ENCODE peak calls at places on chromosomes 4 and X, in six cellular contexts. F is HCT116, E is GM12878, G is H1, B is SK-N-SH, N is K562. M is an unnamed sample.

GRCh38 chr4:138182838-138183426 is 59.2 kb downstream of the SLC7A11 start:
- DNase-seq in F (peak), E (no peak), G (no peak), B (peak), N (peak), M (peak)

GRCh38 chrX:107686792-107687191 is 58.5 kb downstream of the PRPS1 start:
- DNase-seq in F (no peak), E (no peak), G (no peak), B (no peak), N (no peak), M (no peak)

GRCh38 chr4:5827108-5828004 is 65.5 kb downstream of the CRMP1 start:
- DNase-seq in F (no peak), E (no peak), G (no peak), B (no peak), N (no peak), M (no peak)

GRCh38 chr4:99885063-99885664 is 9.1 kb downstream of the LAMTOR3 start:
- DNase-seq in F (peak), E (no peak), G (no peak), B (peak), N (peak), M (peak)

GRCh38 chr4:53520114-53520513 is 71.2 kb downstream of the LNX1 start:
- DNase-seq in F (no peak), E (no peak), G (no peak), B (no peak), N (no peak), M (no peak)

GRCh38 chrX:68761086-68761485 is 67.7 kb upstream of the EFNB1 start:
- DNase-seq in F (no peak), E (no peak), G (no peak), B (no peak), N (no peak), M (no peak)

GRCh38 chr4:73751830-73752229 is 11.5 kb downstream of the CXCL8 start:
- DNase-seq in F (no peak), E (no peak), G (no peak), B (no peak), N (no peak), M (no peak)

GRCh38 chr4:177450421-177451107 is 8.3 kb upstream of the AGA start:
- DNase-seq in F (no peak), E (no peak), G (no peak), B (no peak), N (no peak), M (no peak)

GRCh38 chr4:16000708-16001483 is 37.9 kb upstream of the FGFBP2 start:
- DNase-seq in F (no peak), E (no peak), G (no peak), B (no peak), N (no peak), M (peak)

DNA sequence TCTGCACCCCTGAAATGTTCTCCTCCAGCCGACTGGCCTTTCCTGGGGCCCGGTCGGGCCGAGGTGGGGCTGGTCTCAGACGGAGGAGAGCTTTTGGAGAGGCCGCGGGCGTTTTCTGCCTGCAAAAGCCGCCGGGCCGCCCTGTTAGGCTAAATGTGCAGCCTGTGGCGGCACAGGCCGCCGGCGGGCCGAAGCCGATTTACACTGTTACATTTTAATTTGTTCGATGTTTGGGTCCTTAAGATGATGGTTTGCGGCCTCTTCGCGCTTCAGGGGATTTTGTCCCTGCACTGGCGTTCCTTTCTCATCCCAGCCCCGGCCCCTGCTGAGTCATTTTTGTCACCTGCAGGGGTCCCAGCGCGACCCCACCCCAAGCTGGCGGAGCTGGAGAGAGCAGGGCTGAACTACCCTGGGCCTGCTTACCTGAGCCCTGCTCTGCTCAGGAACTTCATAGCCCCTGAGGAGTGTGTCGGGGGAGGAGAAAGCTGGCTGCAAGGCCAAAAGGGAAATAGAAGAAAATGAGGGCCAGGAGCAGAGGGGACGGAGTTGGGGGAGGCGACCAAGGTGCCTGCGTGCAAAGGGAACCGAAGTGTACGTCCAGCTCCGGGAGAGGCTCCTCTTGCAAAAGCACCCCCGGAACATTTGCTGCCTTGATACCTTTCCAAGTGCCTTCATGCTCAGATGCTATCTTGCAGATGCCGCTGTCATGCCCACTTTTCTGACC is 861 bp upstream of the RBBP7 start:
- DNase-seq in F (no peak), E (no peak), G (peak), B (peak), N (no peak), M (peak)
- TF ChIP-seq JUND in F (no peak), E (no peak), G (no peak), B (no peak), N (no peak), M (no peak)

DNA sequence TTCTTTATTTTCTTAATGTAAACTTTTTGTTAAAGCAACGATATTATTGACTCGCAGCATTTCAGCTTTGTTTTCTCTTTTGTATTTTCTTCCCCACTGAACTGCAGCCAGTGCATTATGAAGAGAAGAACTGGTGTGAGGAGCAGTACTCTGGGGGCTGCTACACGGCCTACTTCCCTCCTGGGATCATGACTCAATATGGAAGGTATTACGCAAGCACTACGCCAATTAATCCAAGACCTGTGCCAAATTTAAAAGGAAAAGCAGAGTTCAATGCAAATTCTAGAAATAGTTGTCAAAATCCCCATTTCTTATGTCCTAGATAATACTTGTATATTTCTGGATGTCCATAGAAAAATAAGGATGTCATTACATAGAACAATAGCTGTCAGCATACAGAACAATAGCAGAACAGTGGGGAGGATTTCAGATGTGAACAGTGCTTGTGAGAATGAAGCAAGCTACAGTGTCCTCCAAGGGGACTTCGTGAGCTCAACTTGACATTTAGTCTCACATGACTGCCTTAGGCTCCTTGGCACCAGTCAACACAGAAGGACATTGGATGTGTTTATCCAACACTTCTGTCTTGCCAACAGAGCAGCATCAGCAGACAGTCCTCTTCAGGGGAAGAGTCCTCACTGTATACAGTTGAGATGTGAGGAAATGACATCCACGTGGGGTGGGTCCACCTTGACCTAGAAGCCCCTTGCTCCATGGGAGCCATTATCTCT is 85.9 kb downstream of the MAOA start:
- DNase-seq in F (no peak), E (no peak), G (no peak), B (no peak), N (no peak), M (peak)
- TF ChIP-seq JUND in F (no peak), E (no peak), G (no peak), B (no peak), N (no peak), M (no peak)

DNA sequence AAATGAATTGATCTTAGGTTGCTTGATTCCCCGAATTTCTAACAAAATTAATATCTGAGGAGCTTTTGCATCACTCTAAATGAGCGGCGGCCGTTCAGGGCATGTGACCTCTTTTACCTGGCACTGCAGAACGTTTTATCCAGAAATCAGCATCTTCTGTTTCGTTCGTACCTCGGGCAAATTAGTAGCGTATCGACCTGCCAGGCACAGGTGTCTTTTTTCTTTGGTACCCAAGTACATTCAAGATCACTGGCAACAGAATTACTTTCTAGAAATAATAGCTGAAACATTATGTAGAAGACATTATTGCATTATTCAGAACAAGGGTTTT is 926 bp downstream of the KLHL2 start:
- DNase-seq in F (no peak), E (no peak), G (no peak), B (no peak), N (no peak), M (no peak)
- TF ChIP-seq JUND in F (no peak), E (no peak), G (no peak), B (no peak), N (no peak), M (no peak)

GRCh38 chrX:74351760-74352159 is 47.8 kb downstream of the ZCCHC13 start:
- DNase-seq in F (no peak), E (no peak), G (no peak), B (no peak), N (no peak), M (no peak)

GRCh38 chrX:74353984-74354383 is 50.0 kb downstream of the ZCCHC13 start:
- DNase-seq in F (no peak), E (no peak), G (no peak), B (no peak), N (no peak), M (no peak)

GRCh38 chrX:74346124-74346523 is 42.1 kb downstream of the ZCCHC13 start:
- DNase-seq in F (no peak), E (no peak), G (no peak), B (no peak), N (no peak), M (no peak)

GRCh38 chrX:74343970-74344622 is 40.1 kb downstream of the ZCCHC13 start:
- DNase-seq in F (peak), E (peak), G (peak), B (peak), N (peak), M (peak)

DNA sequence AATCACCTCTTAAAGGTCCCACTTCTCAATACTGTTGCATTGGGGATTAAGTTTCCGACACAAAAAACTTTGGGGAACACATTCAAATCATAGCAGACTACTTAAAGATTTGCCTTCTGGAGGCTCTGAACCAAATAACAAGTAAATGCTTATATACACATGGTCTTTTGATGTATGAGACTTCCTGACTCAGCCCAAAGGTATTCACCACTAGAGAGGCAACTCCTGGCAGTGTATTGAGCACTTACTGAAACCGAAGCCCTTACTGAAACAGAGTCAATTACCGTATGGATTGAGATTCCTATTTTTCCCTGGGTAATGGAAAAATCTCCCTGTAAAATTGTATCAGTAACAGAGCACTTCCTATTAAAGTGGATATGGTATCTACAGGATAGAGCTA is 45.4 kb downstream of the ZCCHC13 start:
- DNase-seq in F (peak), E (no peak), G (no peak), B (no peak), N (no peak), M (no peak)
- TF ChIP-seq JUND in F (no peak), E (no peak), G (no peak), B (peak), N (no peak), M (no peak)

GRCh38 chr4:164803702-164804101 is 49.8 kb downstream of the SMIM31 start:
- DNase-seq in F (no peak), E (no peak), G (no peak), B (no peak), N (no peak), M (no peak)

GRCh38 chr4:164802301-164802700 is 48.4 kb downstream of the SMIM31 start:
- DNase-seq in F (no peak), E (no peak), G (no peak), B (no peak), N (no peak), M (no peak)

GRCh38 chr4:164807611-164808010 is 53.7 kb downstream of the SMIM31 start:
- DNase-seq in F (no peak), E (no peak), G (no peak), B (no peak), N (no peak), M (no peak)
- TF ChIP-seq JUND in F (no peak), E (no peak), G (no peak), B (no peak), N (no peak), M (no peak)

M was measured in T47D.